ENCODE peak calls at places on chromosomes 7 and 10, in six cellular contexts. S, M, R, K, A and X are unnamed samples. For H3K9me3 and H3K36me3, the result is how much of the 10 kb centered on the place peaks cover.

GRCh38 chr7:123190109-123190831 is 9.5 kb downstream of the SLC13A1 start:
- DNase-seq in S (no peak), M (no peak), R (no peak), K (no peak), A (no peak), X (no peak)

GRCh38 chr10:94639902-94640301 is 43.6 kb upstream of the CYP2C18 start:
- DNase-seq in S (no peak), M (no peak), R (no peak), K (no peak), A (no peak), X (no peak)

GRCh38 chr10:44306147-44306710 is 78.7 kb downstream of the CXCL12 start:
- DNase-seq in S (no peak), M (no peak), R (no peak), K (no peak), A (no peak), X (no peak)

GRCh38 chr7:66036788-66037187 is 38.8 kb upstream of the ASL start:
- DNase-seq in S (no peak), M (no peak), R (no peak), K (no peak), A (no peak), X (no peak)

GRCh38 chr10:133461841-133462240 is 8.1 kb downstream of the SCART1 start:
- DNase-seq in S (no peak), M (no peak), R (no peak), K (no peak), A (no peak), X (no peak)

GRCh38 chr10:132924046-132924952 is 18.1 kb downstream of the CFAP46 start:
- DNase-seq in S (no peak), M (no peak), R (no peak), K (no peak), A (no peak), X (no peak)

GRCh38 chr10:23070819-23071218 is 24.6 kb upstream of the MSRB2 start:
- DNase-seq in S (no peak), M (no peak), R (no peak), K (no peak), A (no peak), X (no peak)

GRCh38 chr7:33334349-33334748 is 205.0 kb downstream of the BBS9 start:
- DNase-seq in S (peak), M (no peak), R (peak), K (no peak), A (no peak), X (no peak)

GRCh38 chr7:142334806-142335205 is 76.9 kb upstream of the PRSS58 start:
- DNase-seq in S (no peak), M (no peak), R (no peak), K (no peak), A (no peak), X (no peak)

GRCh38 chr10:125102216-125102615 is 58.1 kb downstream of the CTBP2 start:
- DNase-seq in S (no peak), M (no peak), R (no peak), K (no peak), A (no peak), X (no peak)

GRCh38 chr10:47340613-47341170 is 7.5 kb upstream of the RBP3 start:
- DNase-seq in S (peak), M (peak), R (peak), K (no peak), A (peak), X (peak)

GRCh38 chr10:86941991-86942421 is 15.4 kb downstream of the MMRN2 start:
- DNase-seq in S (peak), M (no peak), R (no peak), K (peak), A (no peak), X (no peak)

GRCh38 chr10:110165867-110166266 is 41.5 kb upstream of the MXI1 start:
- DNase-seq in S (no peak), M (no peak), R (no peak), K (no peak), A (no peak), X (no peak)

GRCh38 chr10:43453266-43453831 is 16.4 kb downstream of the ZNF487 start:
- DNase-seq in S (no peak), M (no peak), R (no peak), K (no peak), A (no peak), X (no peak)

GRCh38 chr7:158581440-158582088 is 6.1 kb downstream of the PTPRN2 start:
- DNase-seq in S (no peak), M (no peak), R (no peak), K (no peak), A (peak), X (no peak)

GRCh38 chr7:69663911-69664310 is 65.6 kb downstream of the AUTS2 start:
- DNase-seq in S (no peak), M (no peak), R (no peak), K (no peak), A (no peak), X (no peak)

GRCh38 chr10:125083576-125083920 is 76.8 kb downstream of the CTBP2 start:
- DNase-seq in S (no peak), M (no peak), R (peak), K (peak), A (no peak), X (peak)

GRCh38 chr10:84685047-84685660 is 356.8 kb downstream of the CCSER2 start:
- DNase-seq in S (no peak), M (no peak), R (no peak), K (no peak), A (no peak), X (no peak)

GRCh38 chr7:52209658-52210057 is 825.8 kb upstream of the POM121L12 start:
- DNase-seq in S (no peak), M (no peak), R (no peak), K (no peak), A (no peak), X (no peak)

GRCh38 chr7:29987821-29988317 is 1.7 kb downstream of the SCRN1 start:
- DNase-seq in S (peak), M (peak), R (peak), K (no peak), A (peak), X (no peak)

GRCh38 chr10:32988604-32989003 is 30.6 kb upstream of the ITGB1 start:
- DNase-seq in S (no peak), M (no peak), R (no peak), K (no peak), A (no peak), X (no peak)

GRCh38 chr10:47261121-47261520 is 38.9 kb upstream of the GDF10 start:
- DNase-seq in S (no peak), M (no peak), R (no peak), K (no peak), A (no peak), X (no peak)

GRCh38 chr10:89204621-89205020 is 2.5 kb downstream of the CH25H start:
- DNase-seq in S (no peak), M (no peak), R (no peak), K (no peak), A (no peak), X (no peak)

GRCh38 chr7:47654672-47655340 is 72.9 kb upstream of the TNS3 start:
- DNase-seq in S (no peak), M (no peak), R (no peak), K (no peak), A (no peak), X (no peak)

GRCh38 chr10:72186213-72186612 is 29.6 kb upstream of the ANAPC16 start:
- DNase-seq in S (no peak), M (no peak), R (no peak), K (no peak), A (no peak), X (no peak)

GRCh38 chr10:50152792-50153272 is 85.1 kb downstream of the WASHC2A start:
- DNase-seq in S (no peak), M (no peak), R (no peak), K (no peak), A (peak), X (no peak)

GRCh38 chr10:86586516-86586915 is 64.9 kb upstream of the WAPL start:
- DNase-seq in S (no peak), M (no peak), R (no peak), K (no peak), A (no peak), X (no peak)

GRCh38 chr10:36888925-36889573 is 236.3 kb upstream of the ANKRD30A start:
- DNase-seq in S (peak), M (peak), R (peak), K (no peak), A (no peak), X (no peak)

GRCh38 chr10:21525367-21526183 is at the start of gene SKIDA1:
- DNase-seq in S (peak), M (peak), R (peak), K (peak), A (peak), X (peak)

GRCh38 chr7:127252736-127253288 is at the start of gene GRM8:
- DNase-seq in S (peak), M (peak), R (peak), K (peak), A (peak), X (peak)

GRCh38 chr7:124267154-124267553 is 234.3 kb upstream of the TMEM229A start:
- DNase-seq in S (no peak), M (no peak), R (no peak), K (no peak), A (no peak), X (no peak)

GRCh38 chr7:33563010-33563409 is 342.3 kb upstream of the BMPER start:
- DNase-seq in S (no peak), M (no peak), R (no peak), K (no peak), A (no peak), X (no peak)

GRCh38 chr10:45427956-45428338 is 53.9 kb downstream of the ALOX5 start:
- DNase-seq in S (no peak), M (no peak), R (no peak), K (no peak), A (no peak), X (no peak)

GRCh38 chr7:151453326-151453791 is 13.4 kb upstream of the CRYGN start:
- DNase-seq in S (peak), M (no peak), R (no peak), K (no peak), A (no peak), X (no peak)

GRCh38 chr7:45593121-45593541 is 19.0 kb downstream of the ADCY1 start:
- DNase-seq in S (no peak), M (no peak), R (no peak), K (no peak), A (no peak), X (no peak)

GRCh38 chr10:103594326-103594725 is 100.8 kb downstream of the NEURL1 start:
- DNase-seq in S (no peak), M (no peak), R (no peak), K (no peak), A (no peak), X (no peak)

GRCh38 chr7:55939514-55940123 is 12.1 kb upstream of the MRPS17 start:
- DNase-seq in S (no peak), M (no peak), R (no peak), K (no peak), A (no peak), X (no peak)
- H3K9me3 ChIP-seq in S (under half), M (under half), R (under half), K (under half), A (under half), X (under half)

GRCh38 chr7:139365336-139365735 is 5.6 kb downstream of the LUC7L2 start:
- DNase-seq in S (no peak), M (no peak), R (no peak), K (no peak), A (no peak), X (no peak)

GRCh38 chr7:139370301-139370942 is 10.7 kb downstream of the LUC7L2 start:
- DNase-seq in S (no peak), M (no peak), R (no peak), K (no peak), A (no peak), X (no peak)

GRCh38 chr7:139367438-139368155 is 7.9 kb downstream of the LUC7L2 start:
- DNase-seq in S (no peak), M (no peak), R (no peak), K (no peak), A (no peak), X (no peak)

GRCh38 chr7:139362981-139363380 is 3.3 kb downstream of the LUC7L2 start:
- DNase-seq in S (no peak), M (no peak), R (no peak), K (no peak), A (no peak), X (no peak)

GRCh38 chr7:139366400-139366799 is 6.7 kb downstream of the LUC7L2 start:
- DNase-seq in S (no peak), M (no peak), R (no peak), K (no peak), A (no peak), X (no peak)
- H3K36me3 ChIP-seq in S (under half), M (half or more), R (under half), K (under half), A (under half), X (under half)

DNA sequence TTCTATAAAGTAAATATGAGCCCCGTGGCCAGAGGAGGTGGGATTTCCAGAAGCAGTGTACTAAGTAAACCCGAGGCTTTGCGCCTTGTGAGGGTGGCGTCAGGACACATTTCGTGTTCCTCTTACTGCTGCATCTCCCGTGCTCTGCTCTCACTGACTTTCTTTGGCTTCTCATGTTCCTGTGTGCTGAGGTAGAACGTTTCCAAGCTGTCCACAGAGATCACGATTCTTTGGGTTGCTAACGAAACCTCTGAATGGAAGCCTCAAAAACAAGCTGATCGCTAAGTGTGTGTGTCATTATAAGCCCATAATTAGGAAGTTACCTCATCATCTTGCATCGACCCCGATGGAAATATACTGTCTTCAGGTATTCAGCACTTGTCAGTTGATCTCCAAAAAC is 131.8 kb downstream of the CELF2 start:
- DNase-seq in S (no peak), M (no peak), R (no peak), K (no peak), A (no peak), X (no peak)
- H3K9me3 ChIP-seq in S (under half), M (under half), R (under half), K (under half), A (under half), X (under half)

GRCh38 chr7:100888988-100889760 is at the start of gene UFSP1:
- DNase-seq in S (no peak), M (no peak), R (no peak), K (no peak), A (peak), X (no peak)

GRCh38 chr7:100887186-100887954 is 2.1 kb downstream of the UFSP1 start:
- DNase-seq in S (no peak), M (no peak), R (peak), K (no peak), A (no peak), X (no peak)

GRCh38 chr7:100888529-100888987 is 957 bp downstream of the UFSP1 start:
- DNase-seq in S (no peak), M (no peak), R (no peak), K (no peak), A (no peak), X (no peak)

GRCh38 chr7:100886936-100887185 is 2.7 kb downstream of the UFSP1 start:
- DNase-seq in S (no peak), M (no peak), R (no peak), K (no peak), A (no peak), X (no peak)

DNA sequence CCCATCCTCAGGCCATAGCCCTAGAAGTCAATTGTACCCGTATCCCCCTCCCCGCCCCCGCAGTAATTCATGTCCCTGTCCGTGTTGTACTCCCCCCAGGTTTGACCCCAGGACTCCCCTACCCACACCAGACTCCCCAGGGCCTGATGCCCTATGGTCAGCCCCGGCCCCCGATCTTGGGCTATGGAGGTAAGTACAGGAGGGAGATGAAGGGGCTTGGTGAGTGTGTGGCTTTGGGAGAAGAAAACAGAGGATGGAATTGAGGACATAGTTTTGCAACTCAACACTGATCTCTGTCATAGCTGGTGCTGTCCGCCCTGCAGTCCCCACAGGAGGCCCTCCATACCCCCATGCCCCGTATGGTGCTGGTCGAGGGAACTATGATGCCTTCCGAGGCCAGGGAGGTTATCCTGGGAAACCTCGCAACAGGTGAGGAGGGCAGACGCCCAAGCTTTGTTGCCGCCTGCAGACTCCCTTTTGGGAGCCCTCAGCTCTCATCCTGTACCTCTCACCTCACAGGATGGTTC is 1.5 kb downstream of the UFSP1 start:
- DNase-seq in S (no peak), M (no peak), R (no peak), K (no peak), A (no peak), X (no peak)
- H3K36me3 ChIP-seq in S (half or more), M (half or more), R (under half), K (half or more), A (under half), X (half or more)

DNA sequence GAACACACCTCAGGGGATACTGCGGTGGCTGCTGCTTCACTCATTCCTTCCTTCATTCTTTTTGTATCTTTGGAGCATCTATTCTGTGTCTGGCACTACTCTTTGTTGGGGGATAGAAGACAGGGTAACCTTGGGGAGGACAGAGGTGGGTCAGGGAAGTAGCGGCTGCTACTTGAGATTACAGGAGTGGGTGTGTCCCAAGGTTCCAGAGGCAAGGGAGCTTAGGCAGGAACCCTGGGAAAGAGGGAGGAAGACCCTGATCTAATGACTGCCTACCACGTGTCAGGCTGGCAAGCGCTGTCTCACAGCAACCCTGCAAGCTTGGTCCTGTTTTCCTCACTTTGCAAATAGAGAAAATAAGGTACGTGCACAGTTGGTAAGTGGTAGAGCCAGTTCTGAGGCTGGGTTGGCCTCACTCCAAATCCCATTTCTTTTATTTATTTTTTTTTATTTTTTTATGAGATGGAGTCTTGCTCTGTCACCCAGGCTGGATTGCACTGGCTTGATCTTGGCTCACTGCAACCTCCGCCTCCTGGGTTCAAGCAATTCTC is 985.9 kb upstream of the ZNF722 start:
- DNase-seq in S (no peak), M (no peak), R (no peak), K (no peak), A (no peak), X (no peak)
- H3K9me3 ChIP-seq in S (under half), M (under half), R (under half), K (under half), A (under half), X (under half)

DNA sequence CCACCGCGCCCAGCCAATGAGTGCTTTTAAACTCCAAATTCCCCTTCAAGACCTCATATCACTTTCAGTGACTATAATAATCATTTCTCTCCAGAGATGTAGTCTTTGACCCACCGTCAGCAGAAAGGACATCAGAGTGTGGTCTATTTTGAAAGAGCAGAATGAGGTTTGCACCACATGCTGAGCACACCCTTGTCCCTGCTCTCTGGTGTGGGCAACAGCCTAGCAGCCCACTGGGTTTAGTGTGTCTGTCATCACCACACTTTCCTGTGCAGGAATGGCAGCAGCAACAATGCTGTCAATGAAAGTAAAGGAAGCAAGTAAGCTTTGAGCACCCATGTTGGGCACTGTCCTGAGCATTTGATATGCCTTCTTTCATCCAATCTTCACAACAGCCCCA is 122.4 kb downstream of the PLXNA4 start:
- DNase-seq in S (no peak), M (no peak), R (no peak), K (no peak), A (no peak), X (no peak)
- H3K36me3 ChIP-seq in S (under half), M (under half), R (under half), K (under half), A (under half), X (under half)

DNA sequence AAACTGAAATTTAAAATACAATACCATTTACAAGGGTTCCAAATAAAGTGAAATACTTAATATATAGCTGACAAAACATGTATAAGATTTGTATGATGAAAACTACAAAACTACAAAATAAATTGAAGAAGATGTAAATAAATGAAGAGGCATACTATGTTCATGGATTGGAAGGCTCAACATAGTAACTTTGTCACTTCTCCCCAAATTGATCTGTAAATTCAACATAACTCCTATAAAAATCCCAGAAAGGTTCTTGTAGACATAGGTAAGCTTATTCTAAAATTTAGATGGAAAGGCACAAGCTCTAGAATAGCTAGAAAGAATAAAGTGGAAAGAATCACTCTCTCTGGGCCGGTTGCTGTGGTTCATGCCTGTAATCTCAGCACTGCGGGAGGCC is 24.2 kb upstream of the NFKB2 start:
- DNase-seq in S (no peak), M (no peak), R (no peak), K (no peak), A (no peak), X (no peak)
- H3K9me3 ChIP-seq in S (under half), M (under half), R (under half), K (under half), A (under half), X (under half)

DNA sequence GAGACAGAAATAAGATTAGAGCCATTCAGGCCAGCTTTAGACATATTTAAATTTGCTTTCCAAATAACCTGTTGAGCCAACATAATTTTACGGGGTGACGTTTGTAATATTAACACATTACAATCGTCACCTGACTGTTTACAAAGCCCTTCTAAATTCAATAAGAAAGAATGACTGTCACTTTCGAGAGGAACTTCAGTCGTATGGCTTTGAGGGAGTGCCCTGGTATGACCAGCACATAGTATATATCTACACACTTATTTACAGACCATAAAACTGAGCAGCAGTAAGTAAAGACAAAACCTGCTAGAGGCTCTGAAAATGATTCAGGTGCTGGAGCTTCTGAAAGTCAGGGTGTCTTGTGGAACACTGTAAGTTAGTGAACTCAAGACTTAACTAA is 62.4 kb downstream of the BLNK start:
- DNase-seq in S (no peak), M (no peak), R (no peak), K (no peak), A (no peak), X (no peak)
- H3K36me3 ChIP-seq in S (under half), M (under half), R (under half), K (under half), A (under half), X (under half)